ENCODE peak calls at places on chromosome 17, in five cellular contexts. A, P, N, C and Z are unnamed samples.
A peak's percentile ranks its signal among the peaks of the same experiment; 100 is the strongest.

GRCh38 chr17:78013683-78014467 is 55.4 kb downstream of the TNRC6C start:
- DNase-seq in C (peak; percentile 14), N (no peak), P (no peak), A (peak; percentile 53), Z (peak; percentile 74)

GRCh38 chr17:72205357-72205756 is 84.5 kb downstream of the SOX9 start:
- DNase-seq in N (no peak), P (peak; percentile 52), C (no peak), A (no peak), Z (no peak)

GRCh38 chr17:76446449-76447231 is 6.3 kb downstream of the UBE2O start:
- DNase-seq in N (no peak), C (no peak), A (no peak), P (no peak), Z (no peak)

GRCh38 chr17:77285594-77286390 is 145.0 kb downstream of the SEC14L1 start:
- DNase-seq in N (no peak), P (peak; percentile 54), A (no peak), C (no peak), Z (no peak)

GRCh38 chr17:34703533-34703932 is 124.2 kb downstream of the TMEM132E start:
- DNase-seq in C (no peak), N (no peak), A (peak; percentile 6), P (no peak), Z (peak; percentile 17)

GRCh38 chr17:71496552-71496951 is 624.3 kb upstream of the SOX9 start:
- DNase-seq in N (no peak), A (no peak), P (no peak), C (no peak), Z (no peak)

GRCh38 chr17:3828151-3828851 is 17.7 kb downstream of the NCBP3 start:
- DNase-seq in C (no peak), P (no peak), N (no peak), A (no peak), Z (no peak)

GRCh38 chr17:41645371-41646063 is 21.1 kb upstream of the KRT17 start:
- DNase-seq in C (no peak), P (no peak), N (no peak), A (no peak), Z (no peak)

GRCh38 chr17:40244255-40244654 is 25.2 kb downstream of the WIPF2 start:
- DNase-seq in P (no peak), A (no peak), N (no peak), C (no peak), Z (no peak)

GRCh38 chr17:2366747-2367494 is 29.6 kb downstream of the SGSM2 start:
- DNase-seq in C (no peak), A (no peak), N (no peak), P (peak; percentile 68), Z (no peak)

GRCh38 chr17:15185625-15185991 is 79.5 kb downstream of the PMP22 start:
- DNase-seq in A (no peak), C (no peak), P (no peak), N (no peak), Z (peak; percentile 9)

GRCh38 chr17:45970659-45971058 is 28.4 kb upstream of the STH start:
- DNase-seq in C (no peak), A (no peak), P (no peak), N (no peak), Z (no peak)

GRCh38 chr17:72693147-72693878 is 399.2 kb downstream of the SLC39A11 start:
- DNase-seq in A (no peak), C (no peak), N (no peak), P (no peak), Z (no peak)

GRCh38 chr17:47649972-47650524 is 329 bp downstream of the KPNB1 start:
- DNase-seq in P (no peak), C (peak; percentile 47), A (no peak), N (no peak), Z (no peak)

GRCh38 chr17:63647936-63648335 is 25.7 kb downstream of the MAP3K3 start:
- DNase-seq in C (no peak), A (no peak), P (no peak), N (no peak), Z (no peak)

GRCh38 chr17:75731716-75732498 is 10.6 kb downstream of the ITGB4 start:
- DNase-seq in C (no peak), A (no peak), P (no peak), N (no peak), Z (no peak)

GRCh38 chr17:61309857-61310256 is 89.8 kb upstream of the TBX2 start:
- DNase-seq in A (no peak), P (no peak), N (no peak), C (no peak), Z (no peak)

GRCh38 chr17:79616801-79617200 is 6.0 kb upstream of the RBFOX3 start:
- DNase-seq in N (no peak), A (no peak), C (no peak), P (peak; percentile 33), Z (no peak)

GRCh38 chr17:6531575-6531974 is 24.8 kb downstream of the PITPNM3 start:
- DNase-seq in P (peak; percentile 29), C (no peak), A (no peak), N (no peak), Z (no peak)

GRCh38 chr17:73541561-73541981 is 102.7 kb downstream of the SDK2 start:
- DNase-seq in P (no peak), N (no peak), C (no peak), A (no peak), Z (no peak)

GRCh38 chr17:48456584-48456983 is 26.6 kb upstream of the SKAP1 start:
- DNase-seq in P (no peak), A (no peak), N (peak; percentile 28), C (peak; percentile 47), Z (no peak)

GRCh38 chr17:19411641-19412040 is 609 bp downstream of the RNF112 start:
- DNase-seq in A (no peak), P (peak; percentile 65), N (no peak), C (no peak), Z (peak; percentile 81)

GRCh38 chr17:21385281-21385845 is 9.2 kb downstream of the KCNJ12 start:
- DNase-seq in P (no peak), C (no peak), A (no peak), N (no peak), Z (peak; percentile 88)

GRCh38 chr17:14886200-14886739 is 378.9 kb downstream of the PMP22 start:
- DNase-seq in C (no peak), A (no peak), P (no peak), N (no peak), Z (no peak)

GRCh38 chr17:35148144-35148543 is 527 bp downstream of the UNC45B start:
- DNase-seq in A (no peak), P (no peak), N (no peak), C (no peak), Z (no peak)

GRCh38 chr17:68101992-68102758 is 66.6 kb downstream of the KPNA2 start:
- DNase-seq in A (peak; percentile 15), C (no peak), P (no peak), N (no peak), Z (no peak)

GRCh38 chr17:1634841-1635650 is 6.4 kb upstream of the SLC43A2 start:
- DNase-seq in A (no peak), N (no peak), C (no peak), P (no peak), Z (no peak)

GRCh38 chr17:83079340-83079747 is at the start of gene METRNL:
- DNase-seq in P (peak; percentile 78), N (peak; percentile 68), A (peak; percentile 33), C (no peak), Z (peak; percentile 84)

GRCh38 chr17:57125406-57125805 is 40.4 kb downstream of the AKAP1 start:
- DNase-seq in A (no peak), P (no peak), C (no peak), N (no peak), Z (peak; percentile 73)

GRCh38 chr17:68443974-68444464 is 13.3 kb downstream of the WIPI1 start:
- DNase-seq in A (no peak), P (no peak), C (no peak), N (no peak), Z (no peak)